ENCODE peak calls at places on chromosomes 5 and 9, in six cellular contexts. B, M, Q, R, O and U are unnamed samples.

GRCh38 chr5:636951-637350 is 24.8 kb downstream of the CEP72 start:
- DNase-seq in B (no peak), M (no peak), Q (no peak), R (no peak), O (no peak), U (no peak)

GRCh38 chr5:57117601-57118000 is 56.3 kb upstream of the GPBP1 start:
- DNase-seq in B (no peak), M (no peak), Q (peak), R (no peak), O (no peak), U (no peak)

GRCh38 chr9:115289757-115290208 is 171.8 kb upstream of the TNC start:
- DNase-seq in B (no peak), M (no peak), Q (no peak), R (no peak), O (no peak), U (no peak)

GRCh38 chr9:84780385-84780784 is 110.9 kb downstream of the NTRK2 start:
- DNase-seq in B (no peak), M (no peak), Q (no peak), R (no peak), O (no peak), U (no peak)

GRCh38 chr5:73265641-73266040 is 92.6 kb downstream of the TMEM174 start:
- DNase-seq in B (no peak), M (no peak), Q (no peak), R (no peak), O (no peak), U (no peak)

GRCh38 chr9:134060546-134060945 is 7.3 kb downstream of the BRD3 start:
- DNase-seq in B (no peak), M (no peak), Q (no peak), R (no peak), O (no peak), U (no peak)

GRCh38 chr9:36914212-36914577 is 119.9 kb downstream of the PAX5 start:
- DNase-seq in B (no peak), M (no peak), Q (no peak), R (no peak), O (no peak), U (no peak)

GRCh38 chr5:18090177-18090576 is 455.9 kb downstream of the TAF11L14 start:
- DNase-seq in B (no peak), M (no peak), Q (no peak), R (no peak), O (no peak), U (no peak)

GRCh38 chr5:8943301-8943700 is 602.6 kb downstream of the SEMA5A start:
- DNase-seq in B (no peak), M (no peak), Q (no peak), R (no peak), O (no peak), U (no peak)

GRCh38 chr5:142888469-142889085 is 118.4 kb downstream of the ARHGAP26 start:
- DNase-seq in B (peak), M (peak), Q (no peak), R (no peak), O (no peak), U (peak)

GRCh38 chr9:100669968-100670367 is 92.1 kb downstream of the CAVIN4 start:
- DNase-seq in B (no peak), M (no peak), Q (no peak), R (no peak), O (no peak), U (no peak)

GRCh38 chr5:179319741-179320281 is 25.4 kb downstream of the ADAMTS2 start:
- DNase-seq in B (no peak), M (no peak), Q (no peak), R (no peak), O (no peak), U (no peak)

GRCh38 chr9:120735009-120735408 is 20.7 kb upstream of the MEGF9 start:
- DNase-seq in B (no peak), M (no peak), Q (no peak), R (no peak), O (no peak), U (peak)
- TF ChIP-seq POLR2A in B (no peak), M (no peak), Q (no peak), R (no peak), O (no peak), U (no peak)

GRCh38 chr5:139287890-139288635 is 5.5 kb upstream of the MATR3 start:
- DNase-seq in B (no peak), M (no peak), Q (no peak), R (no peak), O (no peak), U (peak)
- TF ChIP-seq POLR2AphosphoS5 in B (no peak), M (peak), Q (no peak), R (no peak), O (no peak), U (no peak)

DNA sequence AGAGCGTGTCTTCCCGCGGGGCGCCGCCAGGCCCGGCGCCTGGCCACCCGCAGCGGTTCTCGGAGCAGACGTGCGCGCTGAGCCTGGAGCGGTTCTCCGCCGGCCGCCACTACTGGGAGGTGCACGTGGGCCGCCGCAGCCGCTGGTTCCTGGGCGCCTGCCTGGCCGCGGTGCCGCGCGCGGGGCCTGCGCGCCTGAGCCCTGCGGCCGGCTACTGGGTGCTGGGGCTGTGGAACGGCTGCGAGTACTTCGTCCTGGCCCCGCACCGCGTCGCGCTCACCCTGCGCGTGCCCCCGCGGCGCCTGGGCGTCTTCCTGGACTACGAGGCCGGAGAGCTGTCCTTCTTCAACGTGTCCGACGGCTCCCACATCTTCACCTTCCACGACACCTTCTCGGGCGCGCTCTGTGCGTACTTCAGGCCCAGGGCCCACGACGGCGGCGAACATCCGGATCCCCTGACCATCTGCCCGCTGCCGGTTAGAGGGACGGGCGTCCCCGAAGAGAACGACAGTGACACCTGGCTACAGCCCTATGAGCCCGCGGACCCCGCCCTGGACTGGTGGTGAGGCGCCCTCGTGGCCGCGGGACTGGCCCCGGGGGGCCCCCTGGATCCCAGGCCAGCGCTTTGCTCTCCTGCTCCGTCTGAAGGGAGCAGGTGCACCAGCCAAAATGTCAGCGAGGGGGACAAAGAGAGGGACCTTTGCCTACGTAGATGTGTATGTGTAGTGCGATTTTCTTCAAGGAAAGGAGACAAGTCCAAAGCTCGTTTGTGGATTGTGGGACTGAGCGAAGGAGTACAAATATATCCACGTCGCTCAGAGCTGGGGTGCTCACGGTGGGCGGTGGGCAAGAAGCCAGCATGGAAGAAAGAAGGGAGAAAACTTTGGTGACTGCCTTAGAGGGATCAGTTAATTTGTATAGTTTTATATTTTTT is 19.5 kb downstream of the BTNL9 start:
- DNase-seq in B (no peak), M (no peak), Q (no peak), R (no peak), O (no peak), U (no peak)
- TF ChIP-seq EZH2 in B (no peak), M (no peak), Q (no peak), R (no peak), O (peak), U (no peak)

DNA sequence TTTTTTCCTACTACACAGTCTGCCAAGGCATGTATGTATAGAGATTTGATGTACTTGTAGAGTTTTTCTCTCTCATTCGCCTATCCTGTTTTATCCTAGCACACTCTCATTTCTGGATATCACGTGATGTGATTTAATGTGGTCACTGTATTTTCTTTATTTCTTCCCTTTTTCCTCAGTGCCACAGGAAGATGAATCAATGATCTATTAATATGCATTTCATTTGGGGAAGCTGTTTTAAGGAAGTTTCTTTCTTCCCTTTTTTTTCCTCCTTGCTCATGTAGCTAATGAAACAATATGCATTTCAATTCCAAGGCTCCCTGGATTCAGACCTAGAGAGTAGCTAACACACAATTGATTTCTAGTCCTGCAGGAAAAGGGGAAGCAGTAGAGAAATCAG is 506.3 kb upstream of the WWC1 start:
- DNase-seq in B (no peak), M (no peak), Q (no peak), R (no peak), O (no peak), U (no peak)
- TF ChIP-seq POLR2A in B (no peak), M (no peak), Q (no peak), R (no peak), O (no peak), U (no peak)

DNA sequence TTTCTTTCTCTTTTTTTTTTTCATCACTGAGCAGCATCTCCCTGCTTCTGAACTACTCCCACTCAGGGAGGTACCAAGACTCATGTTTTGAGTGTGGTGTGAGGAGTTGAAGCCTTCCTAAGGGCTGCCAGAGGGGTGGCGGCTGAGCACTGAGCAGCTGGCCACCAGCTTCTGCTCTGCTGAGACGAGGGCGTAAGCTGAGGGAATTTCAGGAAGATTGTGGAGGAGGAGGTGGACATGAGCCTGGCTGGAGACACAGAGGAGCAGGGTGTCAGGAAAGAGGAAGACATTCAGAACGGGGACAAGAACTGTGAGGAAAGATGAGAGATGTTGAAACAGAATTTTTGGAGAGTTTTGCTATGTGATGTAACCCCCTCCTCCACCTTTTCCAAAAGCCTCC is 7.8 kb downstream of the LCP2 start:
- DNase-seq in B (no peak), M (no peak), Q (no peak), R (no peak), O (no peak), U (no peak)
- TF ChIP-seq POLR2AphosphoS5 in B (no peak), M (no peak), Q (no peak), R (no peak), O (no peak), U (no peak)

GRCh38 chr5:43036409-43036808 is 3.7 kb downstream of the ANXA2R start:
- DNase-seq in B (no peak), M (no peak), Q (no peak), R (no peak), O (no peak), U (peak)

GRCh38 chr5:43033845-43034590 is 6.1 kb downstream of the ANXA2R start:
- DNase-seq in B (no peak), M (no peak), Q (no peak), R (no peak), O (no peak), U (peak)

GRCh38 chr5:43037929-43038510 is 2.1 kb downstream of the ANXA2R start:
- DNase-seq in B (peak), M (no peak), Q (no peak), R (no peak), O (no peak), U (peak)

GRCh38 chr5:43036856-43037711 is 3.0 kb downstream of the ANXA2R start:
- DNase-seq in B (no peak), M (no peak), Q (no peak), R (no peak), O (no peak), U (peak)

DNA sequence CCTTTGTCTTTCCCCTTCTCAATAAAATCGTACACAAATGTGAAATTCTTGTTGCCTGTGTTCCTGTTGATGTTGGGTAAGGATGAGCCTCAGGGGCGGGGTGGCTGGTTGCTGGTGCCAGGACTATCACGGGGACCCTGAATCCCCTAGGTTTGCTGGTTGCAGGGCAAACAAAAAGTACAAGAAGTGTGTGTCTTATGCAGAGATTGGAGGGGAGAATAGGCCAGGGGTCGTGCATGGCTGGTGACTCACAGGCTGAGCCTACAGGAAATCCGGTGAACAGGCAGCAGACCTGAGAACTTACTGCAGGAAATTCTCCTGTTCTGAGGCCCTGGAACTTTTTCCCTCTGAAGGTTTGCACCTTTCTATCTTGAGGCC is 5.5 kb downstream of the ANXA2R start:
- DNase-seq in B (no peak), M (no peak), Q (no peak), R (no peak), O (no peak), U (peak)
- TF ChIP-seq EZH2 in B (no peak), M (no peak), Q (no peak), R (no peak), O (peak), U (no peak)

GRCh38 chr9:105447814-105448812 is at the start of gene FSD1L:
- DNase-seq in B (peak), M (peak), Q (peak), R (peak), O (peak), U (peak)
- TF ChIP-seq POLR2A in B (peak), M (peak), Q (peak), R (peak), O (no peak), U (peak)